ENCODE peak calls at places on chromosomes 3 and 15, in nine cellular contexts. Z is sigmoid colon, D is adrenal gland, J is NB4, T is stomach, O is A549, U is uterus, H is heart left ventricle, R is tibial nerve. W is an unnamed sample.

GRCh38 chr15:72796515-72797337 is 13.2 kb upstream of the ADPGK start:
- DNase-seq in Z (no peak), D (peak; percentile 38), J (peak; percentile 62), T (peak; percentile 43), O (peak; percentile 82), U (peak; percentile 56), H (peak; percentile 36), R (no peak), W (peak; percentile 46)

GRCh38 chr3:172516318-172517214 is 6.7 kb downstream of the TNFSF10 start:
- DNase-seq in Z (peak; percentile 80), D (peak; percentile 68), J (no peak), T (peak; percentile 85), O (no peak), U (peak; percentile 55), H (peak; percentile 73), R (peak; percentile 69), W (peak; percentile 16)

GRCh38 chr3:185361920-185362319 is 1.0 kb upstream of the MAP3K13 start:
- DNase-seq in Z (no peak), D (no peak), J (no peak), T (no peak), O (no peak), U (no peak), H (no peak), R (no peak), W (no peak)

GRCh38 chr15:50182233-50183013 is 427 bp downstream of the SLC27A2 start:
- DNase-seq in Z (no peak), D (no peak), J (peak; percentile 72), T (peak; percentile 33), O (peak; percentile 55), U (no peak), H (no peak), R (no peak), W (no peak)

GRCh38 chr3:46410669-46411068 is 3.6 kb downstream of the CCRL2 start:
- DNase-seq in Z (no peak), D (no peak), J (no peak), T (no peak), O (no peak), U (no peak), H (no peak), R (no peak), W (no peak)

GRCh38 chr3:151843275-151843674 is 29.4 kb downstream of the AADAC start:
- DNase-seq in Z (no peak), D (no peak), J (no peak), T (no peak), O (no peak), U (no peak), H (no peak), R (no peak), W (no peak)

GRCh38 chr15:38254065-38254883 is 1.6 kb downstream of the SPRED1 start:
- DNase-seq in Z (peak; percentile 68), D (peak; percentile 45), J (peak; percentile 78), T (peak; percentile 53), O (peak; percentile 31), U (no peak), H (peak; percentile 29), R (peak; percentile 60), W (peak; percentile 18)

GRCh38 chr3:47009225-47010049 is 30.0 kb downstream of the NBEAL2 start:
- DNase-seq in Z (peak; percentile 97), D (peak; percentile 90), J (no peak), T (peak; percentile 77), O (no peak), U (peak; percentile 94), H (peak; percentile 92), R (peak; percentile 70), W (peak; percentile 90)

GRCh38 chr3:192825657-192826200 is 91.9 kb downstream of the MB21D2 start:
- DNase-seq in Z (no peak), D (no peak), J (peak; percentile 42), T (no peak), O (no peak), U (no peak), H (no peak), R (no peak), W (no peak)

GRCh38 chr15:79364571-79365240 is 53.8 kb downstream of the TMED3 start:
- DNase-seq in Z (no peak), D (no peak), J (no peak), T (no peak), O (no peak), U (no peak), H (no peak), R (no peak), W (no peak)

GRCh38 chr15:55981596-55982249 is 11.7 kb downstream of the NEDD4 start:
- DNase-seq in Z (no peak), D (no peak), J (no peak), T (no peak), O (no peak), U (no peak), H (no peak), R (no peak), W (no peak)

GRCh38 chr3:16482770-16483531 is 30.5 kb downstream of the RFTN1 start:
- DNase-seq in Z (no peak), D (no peak), J (no peak), T (no peak), O (no peak), U (no peak), H (no peak), R (no peak), W (no peak)

GRCh38 chr3:127584734-127585133 is 5.8 kb downstream of the TPRA1 start:
- DNase-seq in Z (no peak), D (no peak), J (no peak), T (no peak), O (no peak), U (no peak), H (no peak), R (no peak), W (no peak)

GRCh38 chr15:88337993-88338392 is 81.5 kb upstream of the NTRK3 start:
- DNase-seq in Z (no peak), D (no peak), J (no peak), T (no peak), O (no peak), U (no peak), H (no peak), R (no peak), W (no peak)
- TF ChIP-seq CTCF in Z (no peak), D (no peak), J (no peak), T (no peak), O (peak; percentile 37), U (no peak), H (no peak), R (no peak), W (no peak)

GRCh38 chr15:85618956-85619491 is 175.7 kb downstream of the KLHL25 start:
- DNase-seq in Z (peak; percentile 92), D (peak; percentile 85), J (peak; percentile 82), T (peak; percentile 53), O (no peak), U (peak; percentile 82), H (peak; percentile 81), R (peak; percentile 86), W (peak; percentile 81)
- TF ChIP-seq POLR2A in Z (peak; percentile 28), D (peak; percentile 34), J (no peak), T (no peak), O (no peak), U (peak; percentile 69), H (peak; percentile 56), R (peak; percentile 83), W (peak; percentile 54)

GRCh38 chr3:12286927-12287726 is 1.7 kb upstream of the PPARG start:
- DNase-seq in Z (no peak), D (no peak), J (peak; percentile 41), T (peak; percentile 49), O (no peak), U (peak; percentile 48), H (peak; percentile 30), R (no peak), W (no peak)

GRCh38 chr3:12289562-12289961 is 692 bp downstream of the PPARG start:
- DNase-seq in Z (no peak), D (no peak), J (no peak), T (no peak), O (no peak), U (no peak), H (no peak), R (no peak), W (no peak)

GRCh38 chr3:12287727-12288465 is 974 bp upstream of the PPARG start:
- DNase-seq in Z (no peak), D (no peak), J (peak; percentile 61), T (peak; percentile 63), O (no peak), U (peak; percentile 48), H (peak; percentile 66), R (no peak), W (no peak)

GRCh38 chr3:12286504-12286903 is 2.4 kb upstream of the PPARG start:
- DNase-seq in Z (no peak), D (no peak), J (peak; percentile 14), T (no peak), O (no peak), U (no peak), H (no peak), R (no peak), W (no peak)

DNA sequence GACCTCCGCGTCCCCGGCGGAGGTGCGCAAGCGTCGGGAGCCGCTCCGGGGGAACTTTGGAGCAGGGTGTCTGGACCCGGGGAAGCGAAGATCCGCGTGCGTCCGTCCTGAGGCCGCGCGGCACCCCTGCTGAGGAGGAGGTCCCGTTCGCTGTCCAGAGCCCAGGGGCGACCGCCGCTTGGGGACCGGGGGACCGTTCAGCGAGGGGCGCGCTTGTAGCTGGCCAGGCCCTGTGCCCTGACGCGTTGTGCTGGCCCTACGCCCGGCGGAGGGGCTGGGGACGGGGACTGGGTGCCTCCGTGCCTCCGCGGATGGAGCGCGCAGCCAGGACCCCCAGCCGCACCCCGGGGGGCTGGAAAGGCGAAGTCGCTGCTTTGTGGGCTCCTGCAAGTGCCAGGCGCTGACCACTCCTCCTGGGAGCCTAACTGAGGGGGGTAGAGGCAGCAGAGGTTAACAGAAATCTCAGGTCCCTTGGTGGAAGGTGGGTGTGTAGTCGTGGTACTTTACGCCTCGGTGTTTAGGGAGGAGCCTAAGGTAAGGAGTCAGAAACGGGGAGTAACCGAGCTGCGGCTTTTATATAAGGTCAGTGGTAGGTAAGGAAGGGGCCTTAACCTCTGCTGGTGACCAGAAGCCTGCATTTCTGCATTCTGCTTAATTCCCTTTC is at the start of gene PPARG:
- DNase-seq in Z (no peak), D (peak; percentile 31), J (peak; percentile 51), T (peak; percentile 59), O (peak; percentile 69), U (peak; percentile 38), H (peak; percentile 36), R (peak; percentile 9), W (no peak)
- H3K4me3 ChIP-seq in Z (peak within 1 kb of the TSS; percentile 65), D (peak within 1 kb of the TSS; percentile 40), J (peak within 1 kb of the TSS; percentile 51), T (peak within 1 kb of the TSS; percentile 66), O (peak within 1 kb of the TSS; percentile 96), U (peak within 1 kb of the TSS; percentile 80), H (peak within 1 kb of the TSS; percentile 77), R (peak within 1 kb of the TSS; percentile 56), W (peak within 1 kb of the TSS; percentile 62)

GRCh38 chr3:186385856-186386602 is 24.0 kb upstream of the DGKG start:
- DNase-seq in Z (no peak), D (no peak), J (no peak), T (no peak), O (no peak), U (no peak), H (no peak), R (no peak), W (no peak)

GRCh38 chr3:186381424-186382216 is 19.6 kb upstream of the DGKG start:
- DNase-seq in Z (no peak), D (no peak), J (no peak), T (no peak), O (no peak), U (no peak), H (no peak), R (no peak), W (no peak)

GRCh38 chr3:186380622-186381380 is 18.8 kb upstream of the DGKG start:
- DNase-seq in Z (no peak), D (no peak), J (no peak), T (no peak), O (no peak), U (no peak), H (peak; percentile 35), R (no peak), W (no peak)

GRCh38 chr3:186383026-186383993 is 21.3 kb upstream of the DGKG start:
- DNase-seq in Z (no peak), D (no peak), J (no peak), T (no peak), O (no peak), U (no peak), H (peak; percentile 44), R (no peak), W (no peak)

GRCh38 chr3:186382217-186382885 is 20.3 kb upstream of the DGKG start:
- DNase-seq in Z (no peak), D (no peak), J (no peak), T (no peak), O (no peak), U (no peak), H (no peak), R (no peak), W (no peak)
- TF ChIP-seq CTCF in Z (no peak), D (no peak), J (no peak), T (no peak), O (no peak), U (no peak), H (no peak), R (no peak), W (no peak)